ENCODE peak calls at places on chromosomes 16 and 17, in four cellular contexts. S, L, Z and Y are unnamed samples.

GRCh38 chr16:46916980-46917379 is 32.8 kb downstream of the GPT2 start:
- DNase-seq in S (no peak), L (peak), Z (no peak), Y (no peak)

GRCh38 chr16:87541882-87542234 is 49.0 kb upstream of the ZCCHC14 start:
- DNase-seq in Z (no peak), L (no peak), S (no peak), Y (no peak)

GRCh38 chr17:76354317-76354729 is 607 bp upstream of the PRPSAP1 start:
- DNase-seq in L (no peak), S (no peak), Z (no peak), Y (no peak)

GRCh38 chr17:65228734-65229390 is 91.7 kb downstream of the RGS9 start:
- DNase-seq in Z (peak), S (peak), L (no peak), Y (peak)

GRCh38 chr17:35433075-35433894 is 985 bp upstream of the SLFN12 start:
- DNase-seq in S (peak), L (peak), Z (peak), Y (peak)

GRCh38 chr17:43787728-43788127 is 7.5 kb downstream of the CFAP97D1 start:
- DNase-seq in Z (no peak), L (no peak), S (no peak), Y (no peak)

GRCh38 chr17:47735536-47736011 is 2.5 kb downstream of the TBX21 start:
- DNase-seq in S (peak), Z (peak), L (no peak), Y (peak)

GRCh38 chr16:77674888-77675287 is 47.4 kb upstream of the NUDT7 start:
- DNase-seq in S (no peak), L (no peak), Z (no peak), Y (no peak)

GRCh38 chr17:64492481-64493109 is 4.3 kb downstream of the POLG2 start:
- DNase-seq in S (no peak), L (no peak), Z (no peak), Y (no peak)

GRCh38 chr16:65268331-65268730 is 146.5 kb upstream of the CDH11 start:
- DNase-seq in L (no peak), Z (no peak), S (no peak), Y (no peak)

GRCh38 chr16:48535831-48536599 is 74.0 kb downstream of the N4BP1 start:
- DNase-seq in L (peak), S (peak), Z (peak), Y (peak)

GRCh38 chr17:40323731-40324650 is 15.0 kb downstream of the RARA start:
- DNase-seq in L (no peak), Z (no peak), S (no peak), Y (no peak)

GRCh38 chr17:75749545-75750389 is 15.2 kb downstream of the GALK1 start:
- DNase-seq in S (no peak), Z (peak), L (peak), Y (peak)

GRCh38 chr17:49114703-49115102 is 17.9 kb upstream of the B4GALNT2 start:
- DNase-seq in L (no peak), Z (no peak), S (no peak), Y (no peak)

GRCh38 chr16:89602273-89602951 is 11.0 kb upstream of the DPEP1 start:
- DNase-seq in L (no peak), Z (no peak), S (no peak), Y (no peak)

GRCh38 chr16:24041834-24042631 is 206.2 kb downstream of the PRKCB start:
- DNase-seq in S (peak), L (peak), Z (peak), Y (peak)

GRCh38 chr16:53415504-53415903 is 18.8 kb upstream of the RBL2 start:
- DNase-seq in S (no peak), Z (no peak), L (peak), Y (no peak)

GRCh38 chr17:28626818-28627217 is 12.8 kb upstream of the RSKR start:
- DNase-seq in Z (no peak), S (no peak), L (no peak), Y (no peak)

GRCh38 chr17:65893692-65894279 is 298.1 kb downstream of the CEP112 start:
- DNase-seq in L (no peak), S (no peak), Z (no peak), Y (no peak)

GRCh38 chr17:27343972-27344607 is 50.2 kb downstream of the WSB1 start:
- DNase-seq in S (no peak), L (no peak), Z (no peak), Y (no peak)

GRCh38 chr17:75707096-75707720 is 14.1 kb upstream of the ITGB4 start:
- DNase-seq in Z (no peak), L (no peak), S (no peak), Y (no peak)

GRCh38 chr17:27634026-27634335 is 3.0 kb downstream of the LGALS9 start:
- DNase-seq in S (no peak), L (no peak), Z (no peak), Y (no peak)

GRCh38 chr16:77739493-77739892 is 17.2 kb downstream of the NUDT7 start:
- DNase-seq in Z (no peak), S (no peak), L (no peak), Y (no peak)

GRCh38 chr17:44920565-44920940 is 5.3 kb upstream of the GFAP start:
- DNase-seq in S (no peak), Z (no peak), L (no peak), Y (no peak)

GRCh38 chr17:62052765-62053338 is 12.2 kb downstream of the MED13 start:
- DNase-seq in S (no peak), L (no peak), Z (no peak), Y (no peak)

GRCh38 chr16:77882359-77882758 is 94.0 kb downstream of the VAT1L start:
- DNase-seq in Z (no peak), L (no peak), S (no peak), Y (no peak)

GRCh38 chr16:14286381-14287230 is 215.5 kb downstream of the MRTFB start:
- DNase-seq in L (no peak), Z (peak), S (no peak), Y (peak)

GRCh38 chr16:79082955-79083354 is 517.6 kb downstream of the MAF start:
- DNase-seq in S (no peak), L (no peak), Z (no peak), Y (no peak)

GRCh38 chr17:5592382-5592781 is 8.1 kb upstream of the NLRP1 start:
- DNase-seq in S (no peak), L (peak), Z (no peak), Y (no peak)

GRCh38 chr16:57008440-57008839 is 19.1 kb downstream of the NLRC5 start:
- DNase-seq in S (no peak), Z (no peak), L (no peak), Y (no peak)

GRCh38 chr16:74738134-74738541 is 36.5 kb downstream of the FA2H start:
- DNase-seq in Z (no peak), L (no peak), S (no peak), Y (no peak)

GRCh38 chr16:11257131-11257938 is 1.3 kb upstream of the SOCS1 start:
- DNase-seq in L (peak), Z (no peak), S (no peak), Y (no peak)

GRCh38 chr17:20244671-20245070 is 222.7 kb downstream of the LGALS9B start:
- DNase-seq in S (no peak), Z (no peak), L (no peak), Y (no peak)

GRCh38 chr17:42247734-42248133 is 28.5 kb downstream of the STAT5B start:
- DNase-seq in Z (no peak), S (no peak), L (peak), Y (no peak)

GRCh38 chr17:82408288-82408937 is 9.7 kb upstream of the HEXD start:
- DNase-seq in S (no peak), Z (no peak), L (no peak), Y (no peak)

GRCh38 chr17:44219126-44219635 is 294 bp downstream of the UBTF start:
- DNase-seq in L (peak), Z (peak), S (no peak), Y (peak)

GRCh38 chr16:84514874-84515835 is 10.7 kb upstream of the MEAK7 start:
- DNase-seq in S (peak), L (peak), Z (peak), Y (peak)

GRCh38 chr17:30170415-30170987 is 53.9 kb downstream of the NSRP1 start:
- DNase-seq in Z (no peak), L (no peak), S (no peak), Y (no peak)

GRCh38 chr16:67528222-67528869 is at the start of gene RIPOR1:
- DNase-seq in S (no peak), Z (peak), L (peak), Y (peak)

GRCh38 chr16:27844826-27845225 is 218.7 kb downstream of the GSG1L start:
- DNase-seq in S (no peak), L (no peak), Z (no peak), Y (no peak)

GRCh38 chr16:54929090-54930033 is 1.3 kb upstream of the IRX5 start:
- DNase-seq in L (no peak), S (peak), Z (peak), Y (peak)
- TF ChIP-seq POLR2A in L (no peak), S (no peak), Z (no peak), Y (no peak)

GRCh38 chr16:89391-90302 is 11.6 kb downstream of the MPG start:
- DNase-seq in L (no peak), Z (no peak), S (no peak), Y (no peak)
- TF ChIP-seq POLR2AphosphoS5 in L (no peak), Z (no peak), S (no peak), Y (no peak)

GRCh38 chr16:2088759-2089358 is 41.1 kb downstream of the TSC2 start:
- DNase-seq in S (no peak), Z (no peak), L (no peak), Y (no peak)

GRCh38 chr16:2089676-2090480 is 42.1 kb downstream of the TSC2 start:
- DNase-seq in L (no peak), Z (no peak), S (no peak), Y (no peak)

GRCh38 chr16:2087426-2088191 is 39.8 kb downstream of the TSC2 start:
- DNase-seq in Z (no peak), S (no peak), L (no peak), Y (no peak)

GRCh38 chr16:2086812-2087425 is 39.1 kb downstream of the TSC2 start:
- DNase-seq in Z (no peak), S (no peak), L (no peak), Y (no peak)

DNA sequence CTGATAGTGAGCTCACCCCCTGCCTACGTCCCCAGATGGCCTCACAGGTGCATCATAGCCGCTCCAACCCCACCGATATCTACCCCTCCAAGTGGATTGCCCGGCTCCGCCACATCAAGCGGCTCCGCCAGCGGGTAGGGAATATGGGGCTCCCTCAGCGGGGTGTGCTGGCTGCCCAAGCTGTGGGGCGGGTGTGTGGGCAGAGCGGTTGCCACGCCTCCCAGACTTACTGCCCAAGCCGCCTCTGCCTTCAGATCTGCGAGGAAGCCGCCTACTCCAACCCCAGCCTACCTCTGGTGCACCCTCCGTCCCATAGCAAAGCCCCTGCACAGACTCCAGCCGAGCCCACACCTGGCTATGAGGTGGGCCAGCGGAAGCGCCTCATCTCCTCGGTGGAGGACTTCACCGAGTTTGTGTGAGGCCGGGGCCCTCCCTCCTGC is 40.4 kb downstream of the TSC2 start:
- DNase-seq in S (no peak), Z (no peak), L (no peak), Y (no peak)
- TF ChIP-seq TAF1 in S (no peak), Z (no peak), L (no peak), Y (no peak)

GRCh38 chr16:31135535-31136286 is at the start of gene PRSS8:
- DNase-seq in L (no peak), S (no peak), Z (no peak), Y (no peak)
- TF ChIP-seq POLR2A in L (no peak), S (no peak), Z (no peak), Y (no peak)

DNA sequence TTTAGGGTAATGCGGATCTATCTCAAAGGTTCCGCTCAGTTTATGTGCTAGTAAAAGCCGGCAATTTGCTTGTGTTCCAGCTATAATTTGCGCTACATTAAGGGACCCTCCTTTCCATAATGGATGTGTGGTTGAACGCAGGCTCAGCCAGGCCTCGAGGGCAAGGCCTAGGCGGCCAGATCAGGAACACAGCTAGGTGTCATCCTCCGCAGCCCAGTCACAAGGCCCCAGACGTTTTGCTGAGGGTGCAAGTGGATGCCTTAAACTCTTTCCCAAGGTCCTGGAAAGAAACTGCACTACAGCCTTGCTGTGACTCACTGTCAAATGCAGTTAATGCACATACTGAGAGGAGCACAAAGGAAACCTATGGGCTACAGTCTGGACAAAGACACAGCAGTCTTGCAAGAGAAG is 132.1 kb upstream of the HS3ST2 start:
- DNase-seq in Z (no peak), L (no peak), S (no peak), Y (no peak)
- TF ChIP-seq POLR2AphosphoS5 in Z (no peak), L (no peak), S (no peak), Y (no peak)

DNA sequence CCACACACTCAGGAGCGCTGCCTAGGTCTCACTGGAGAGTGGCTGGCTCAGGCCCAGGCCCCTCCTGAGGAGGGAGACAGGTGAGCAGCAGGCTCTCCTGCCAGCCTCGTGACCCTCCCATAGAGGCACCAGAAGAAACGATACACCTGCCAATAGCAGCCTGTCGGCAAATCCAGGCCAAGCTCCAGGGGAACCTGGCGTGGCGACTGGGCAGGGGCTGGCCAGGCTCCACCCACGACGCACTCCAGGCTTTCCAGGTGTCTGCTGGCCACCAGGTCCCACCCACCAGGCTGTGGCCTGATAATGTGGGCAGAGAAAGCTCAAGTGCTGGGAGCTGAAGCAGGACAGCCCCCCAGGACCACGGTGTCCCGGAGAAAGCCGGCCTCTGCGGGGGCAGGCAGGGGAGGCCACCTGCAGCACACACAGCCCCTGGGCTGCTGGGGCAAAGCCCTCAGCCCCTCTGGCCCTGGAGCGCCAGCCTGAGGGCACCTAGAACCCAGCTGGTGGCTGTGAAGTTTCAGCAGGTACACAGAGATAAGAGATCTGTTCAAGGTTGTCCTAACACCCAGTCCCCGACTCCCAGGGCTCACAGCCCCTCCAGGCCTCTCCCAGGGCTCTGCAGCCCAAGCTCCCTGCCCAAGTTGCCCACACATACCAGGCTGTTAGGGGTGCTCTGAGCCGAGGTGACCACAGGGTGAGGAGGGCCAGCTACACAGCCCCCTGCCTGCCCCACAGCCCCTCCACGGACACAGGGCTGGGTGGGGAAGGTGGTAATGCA is 2.4 kb downstream of the PGAP6 start:
- DNase-seq in Z (no peak), L (no peak), S (no peak), Y (no peak)
- TF ChIP-seq TAF1 in Z (no peak), L (no peak), S (no peak), Y (no peak)